ENCODE peak calls at places on chromosomes 7 and 10, in six cellular contexts. Z is foreskin fibroblast, J is transverse colon, T is fibroblast of pulmonary artery, O is body of pancreas, N is IMR-90. U is an unnamed sample.

GRCh38 chr7:46244752-46245151 is 323.7 kb upstream of the IGFBP3 start:
- DNase-seq in T (peak; percentile 45), N (peak; percentile 59), Z (peak; percentile 18), O (no peak), J (no peak), U (no peak)

GRCh38 chr7:1311406-1312097 is 78.9 kb downstream of the UNCX start:
- DNase-seq in J (no peak), N (no peak), O (no peak), T (no peak), Z (no peak), U (no peak)

GRCh38 chr7:96303105-96303685 is 18.7 kb downstream of the SLC25A13 start:
- DNase-seq in T (peak; percentile 29), J (peak; percentile 28), Z (no peak), N (peak; percentile 35), O (peak; percentile 22), U (no peak)

GRCh38 chr7:28666144-28666543 is 253.8 kb downstream of the CREB5 start:
- DNase-seq in O (no peak), T (no peak), J (no peak), Z (peak; percentile 62), N (peak; percentile 69), U (peak; percentile 76)

GRCh38 chr10:12975266-12975665 is 26.2 kb downstream of the CCDC3 start:
- DNase-seq in J (no peak), Z (no peak), T (no peak), O (no peak), N (no peak), U (no peak)

GRCh38 chr10:61882621-61883375 is 18.7 kb upstream of the ARID5B start:
- DNase-seq in Z (peak; percentile 69), J (no peak), T (no peak), O (no peak), N (peak; percentile 58), U (peak; percentile 57)

GRCh38 chr10:44995914-44996633 is 4.6 kb upstream of the ZNF22 start:
- DNase-seq in Z (peak; percentile 68), O (peak; percentile 79), J (no peak), N (peak; percentile 71), T (peak; percentile 84), U (no peak)

GRCh38 chr10:17747883-17748550 is 4.0 kb upstream of the TMEM236 start:
- DNase-seq in N (peak; percentile 15), J (no peak), Z (peak; percentile 53), O (peak; percentile 53), T (peak; percentile 66), U (peak; percentile 7)

GRCh38 chr10:123134915-123135414 is 805 bp upstream of the HMX3 start:
- DNase-seq in N (no peak), J (no peak), O (no peak), Z (no peak), T (no peak), U (no peak)

GRCh38 chr10:22712959-22713852 is 1.2 kb downstream of the PIP4K2A start:
- DNase-seq in J (peak; percentile 40), T (peak; percentile 24), N (peak; percentile 33), O (peak; percentile 33), Z (peak; percentile 61), U (peak; percentile 5)

GRCh38 chr7:71486856-71487628 is 355.1 kb downstream of the GALNT17 start:
- DNase-seq in Z (peak; percentile 68), O (no peak), J (peak; percentile 9), T (peak; percentile 17), N (no peak), U (peak; percentile 90)

GRCh38 chr7:100472854-100473499 is 6.0 kb downstream of the TSC22D4 start:
- DNase-seq in T (peak; percentile 79), Z (peak; percentile 54), J (no peak), O (no peak), N (peak; percentile 60), U (no peak)

GRCh38 chr7:100476108-100476780 is 2.8 kb downstream of the TSC22D4 start:
- DNase-seq in J (no peak), O (no peak), T (no peak), Z (no peak), N (no peak), U (no peak)

GRCh38 chr7:100477871-100478248 is 1.2 kb downstream of the TSC22D4 start:
- DNase-seq in O (no peak), J (no peak), T (no peak), Z (no peak), N (no peak), U (no peak)

GRCh38 chr7:100476903-100477870 is 1.8 kb downstream of the TSC22D4 start:
- DNase-seq in O (no peak), Z (peak; percentile 58), J (peak; percentile 64), T (no peak), N (no peak), U (no peak)

DNA sequence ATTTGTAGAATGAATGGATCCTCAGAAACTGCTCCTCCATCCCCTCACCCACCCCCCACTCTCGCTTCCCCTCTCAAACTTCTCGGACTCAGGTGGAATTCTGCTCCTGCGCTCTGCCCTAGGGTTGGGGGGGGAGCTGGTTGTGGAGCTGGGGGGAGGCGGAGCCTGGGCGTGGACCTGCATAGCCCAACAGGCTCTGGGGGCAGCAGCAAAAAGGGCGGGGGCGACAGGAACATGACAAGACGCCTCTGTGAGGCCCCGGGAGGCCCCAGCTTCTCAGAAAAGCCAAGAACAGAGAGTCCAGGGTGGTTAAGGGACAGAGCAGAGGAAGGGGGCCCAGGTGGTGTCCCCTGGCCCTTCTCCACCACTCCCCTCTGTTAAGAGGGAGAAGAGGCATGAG is 3.5 kb downstream of the TSC22D4 start:
- DNase-seq in O (no peak), N (no peak), J (no peak), Z (peak; percentile 58), T (no peak), U (no peak)
- H3K4me3 ChIP-seq in O (no peak overlapping the region), N (no peak overlapping the region), J (no peak overlapping the region), Z (peak overlapping the region; percentile 93), T (peak overlapping the region; percentile 93), U (no peak overlapping the region)

DNA sequence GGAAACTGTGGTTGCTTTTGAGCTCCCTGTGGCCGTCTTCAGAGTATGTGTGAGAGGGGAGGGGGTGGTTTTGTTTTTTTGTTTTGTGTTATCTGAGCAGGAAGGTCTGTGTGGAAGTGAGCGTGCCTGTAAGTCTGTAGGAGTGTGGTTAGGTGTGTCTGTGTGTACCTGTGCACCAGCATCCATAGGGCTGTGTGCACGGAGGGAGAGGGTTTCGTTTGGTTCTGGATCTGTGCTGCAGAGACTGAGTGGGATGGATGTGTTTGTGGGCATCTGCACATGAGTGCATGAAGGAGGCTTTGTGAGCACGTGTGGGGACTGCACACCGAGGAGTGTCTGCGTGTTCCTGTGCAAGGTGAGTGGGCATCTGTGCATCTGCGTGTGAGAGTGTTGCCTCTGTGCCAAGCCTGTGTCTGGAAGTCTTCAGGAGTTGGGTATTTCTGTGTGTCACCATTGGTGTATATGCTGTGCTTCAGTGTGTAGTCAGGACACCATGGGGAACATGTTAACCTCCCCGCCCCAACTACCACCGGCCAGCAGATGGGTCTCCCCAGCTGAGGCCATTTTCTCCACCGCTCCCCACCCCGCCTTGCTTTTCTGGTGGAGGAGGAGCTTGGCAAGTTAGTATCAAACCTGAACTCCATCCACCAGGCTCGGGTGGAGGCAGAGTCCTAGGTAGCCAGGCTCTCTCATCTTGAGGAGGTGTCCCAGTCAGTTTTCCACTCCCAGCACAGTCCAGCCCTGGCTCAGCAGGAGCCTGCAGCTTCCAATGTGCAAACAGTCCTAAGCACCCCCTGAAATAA is 7.1 kb upstream of the TLX1 start:
- DNase-seq in Z (no peak), J (no peak), T (no peak), O (no peak), N (no peak), U (no peak)
- H3K4me3 ChIP-seq in Z (no peak overlapping the region), J (peak overlapping the region; percentile 29), T (no peak overlapping the region), O (no peak overlapping the region), N (no peak overlapping the region), U (no peak overlapping the region)

DNA sequence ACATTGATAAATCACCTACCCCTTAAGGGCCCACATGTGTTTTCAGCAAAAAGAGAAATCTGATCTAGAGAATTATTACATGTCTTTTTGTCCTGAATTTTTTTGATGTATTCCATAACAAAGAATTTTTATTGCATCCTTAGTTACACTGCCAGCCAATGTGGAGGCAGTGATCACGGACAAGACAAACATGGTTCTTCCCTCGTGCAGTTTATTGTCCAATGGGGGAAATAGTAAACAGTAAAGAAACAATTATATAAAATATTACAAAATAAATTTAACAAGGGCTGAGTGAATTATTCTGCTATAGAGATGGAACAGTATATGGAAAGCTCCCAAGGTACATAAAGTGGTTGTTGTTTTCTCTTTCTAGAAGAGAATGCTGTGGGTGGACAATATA is 2.0 kb downstream of the STEAP2 start:
- DNase-seq in T (no peak), Z (no peak), N (no peak), J (no peak), O (no peak), U (no peak)
- H3K4me3 ChIP-seq in T (peak overlapping the region; percentile 69), Z (no peak overlapping the region), N (no peak overlapping the region), J (no peak overlapping the region), O (no peak overlapping the region), U (no peak overlapping the region)

GRCh38 chr10:73647875-73648228 is 6.6 kb upstream of the MYOZ1 start:
- DNase-seq in O (no peak), N (no peak), T (no peak), J (no peak), Z (no peak), U (no peak)

GRCh38 chr10:73650537-73651331 is 5.1 kb downstream of the SYNPO2L start:
- DNase-seq in Z (peak; percentile 73), T (peak; percentile 43), J (no peak), O (no peak), N (peak; percentile 97), U (no peak)

GRCh38 chr10:73648975-73649829 is 6.6 kb downstream of the SYNPO2L start:
- DNase-seq in Z (peak; percentile 11), N (peak; percentile 49), O (no peak), T (no peak), J (no peak), U (no peak)

GRCh38 chr10:73648252-73648651 is 7.0 kb upstream of the MYOZ1 start:
- DNase-seq in N (no peak), Z (peak; percentile 15), O (no peak), J (no peak), T (no peak), U (no peak)

GRCh38 chr10:73649876-73650536 is 5.8 kb downstream of the SYNPO2L start:
- DNase-seq in N (peak; percentile 75), O (no peak), Z (peak; percentile 34), J (no peak), T (no peak), U (no peak)
- H3K4me3 ChIP-seq in N (no peak overlapping the region), O (no peak overlapping the region), Z (no peak overlapping the region), J (no peak overlapping the region), T (no peak overlapping the region), U (no peak overlapping the region)

DNA sequence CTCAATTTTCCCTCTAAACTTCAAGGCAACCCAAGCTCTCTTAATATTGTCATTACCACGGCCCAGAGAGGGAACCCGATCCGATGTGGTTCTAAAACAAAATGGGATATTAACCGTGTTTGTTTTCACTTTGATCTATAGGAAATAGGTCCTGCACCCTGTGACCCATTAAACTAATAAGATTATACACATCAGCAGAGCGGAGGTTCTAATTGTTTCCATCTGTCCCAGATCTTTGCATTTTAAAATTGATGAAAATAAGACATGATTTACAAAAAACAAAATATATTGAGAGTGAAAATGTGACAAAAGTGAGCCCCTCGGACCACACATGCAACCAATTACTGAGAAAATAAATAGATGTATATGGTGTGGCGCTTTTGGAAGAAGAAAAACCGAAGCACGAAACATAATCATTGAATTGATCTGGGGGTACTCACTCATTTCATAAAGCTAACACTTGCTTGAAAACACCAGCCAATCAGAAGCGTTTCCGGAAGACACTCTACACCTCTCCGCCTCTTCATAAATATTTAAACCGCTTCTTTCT is 290.2 kb upstream of the NFE2L3 start:
- DNase-seq in N (no peak), Z (peak; percentile 48), J (no peak), O (no peak), T (no peak), U (no peak)
- H3K4me3 ChIP-seq in N (peak overlapping the region; percentile 48), Z (peak overlapping the region; percentile 45), J (peak overlapping the region; percentile 10), O (no peak overlapping the region), T (peak overlapping the region; percentile 9), U (peak overlapping the region; percentile 41)